ENCODE peak calls at places on chromosomes 11 and 22, in four cellular contexts. One of them, this sample, is unnamed.
A peak's percentile ranks its signal among the peaks of the same experiment; 100 is the strongest.

GRCh38 chr11:119373917-119374631 is 7.4 kb downstream of the USP2 start:
- DNase-seq in K562: peak; percentile 77
- DNase-seq in A549: peak; percentile 72
- DNase-seq in HepG2: peak; percentile 74
- DNase-seq in this sample: peak; percentile 97

GRCh38 chr11:76605338-76606074 is 65.0 kb downstream of the LRRC32 start:
- DNase-seq in A549: no peak
- DNase-seq in HepG2: no peak
- DNase-seq in K562: no peak
- DNase-seq in this sample: no peak

GRCh38 chr11:16191212-16191851 is 165.0 kb downstream of the SOX6 start:
- DNase-seq in HepG2: peak; percentile 9
- DNase-seq in K562: peak; percentile 54
- DNase-seq in A549: peak; percentile 22
- DNase-seq in this sample: no peak

GRCh38 chr11:76419896-76420295 is 24.9 kb upstream of the EMSY start:
- DNase-seq in HepG2: peak; percentile 15
- DNase-seq in A549: peak; percentile 30
- DNase-seq in K562: peak; percentile 43
- DNase-seq in this sample: no peak

GRCh38 chr22:39658367-39658766 is 87.8 kb downstream of the CACNA1I start:
- DNase-seq in HepG2: no peak
- DNase-seq in K562: no peak
- DNase-seq in A549: peak; percentile 29
- DNase-seq in this sample: no peak

GRCh38 chr11:125069796-125070195 is 6.7 kb downstream of the SLC37A2 start:
- DNase-seq in K562: no peak
- DNase-seq in A549: no peak
- DNase-seq in HepG2: no peak
- DNase-seq in this sample: no peak

GRCh38 chr11:71201936-71202597 is 50.3 kb downstream of the SHANK2 start:
- DNase-seq in A549: no peak
- DNase-seq in HepG2: no peak
- DNase-seq in K562: no peak
- DNase-seq in this sample: no peak

GRCh38 chr11:102293873-102294601 is 23.2 kb upstream of the BIRC3 start:
- DNase-seq in K562: peak; percentile 51
- DNase-seq in HepG2: peak; percentile 54
- DNase-seq in A549: peak; percentile 71
- DNase-seq in this sample: no peak

GRCh38 chr11:47989779-47990178 is 9.4 kb downstream of the PTPRJ start:
- DNase-seq in A549: no peak
- DNase-seq in HepG2: no peak
- DNase-seq in K562: no peak
- DNase-seq in this sample: no peak

GRCh38 chr11:4102711-4103110 is 8.1 kb downstream of the RRM1 start:
- DNase-seq in A549: no peak
- DNase-seq in HepG2: no peak
- DNase-seq in K562: no peak
- DNase-seq in this sample: no peak

GRCh38 chr22:22682807-22683667 is 38.6 kb downstream of the GGTLC2 start:
- DNase-seq in K562: no peak
- DNase-seq in A549: peak; percentile 24
- DNase-seq in HepG2: no peak
- DNase-seq in this sample: no peak

GRCh38 chr11:128720522-128720985 is 26.7 kb downstream of the FLI1 start:
- DNase-seq in HepG2: no peak
- DNase-seq in A549: no peak
- DNase-seq in K562: no peak
- DNase-seq in this sample: no peak

GRCh38 chr11:61361237-61361636 is 445 bp downstream of the CYB561A3 start:
- DNase-seq in K562: no peak
- DNase-seq in A549: no peak
- DNase-seq in HepG2: no peak
- DNase-seq in this sample: no peak

GRCh38 chr11:124887667-124888013 is 10.0 kb downstream of the ROBO4 start:
- DNase-seq in HepG2: no peak
- DNase-seq in K562: no peak
- DNase-seq in A549: no peak
- DNase-seq in this sample: no peak

GRCh38 chr11:124793466-124794278 is 6.5 kb downstream of the MSANTD2 start:
- DNase-seq in HepG2: peak; percentile 51
- DNase-seq in A549: peak; percentile 62
- DNase-seq in K562: peak; percentile 76
- DNase-seq in this sample: no peak

GRCh38 chr22:27113211-27114030 is 456.0 kb downstream of the MIAT start:
- DNase-seq in K562: no peak
- DNase-seq in A549: peak; percentile 87
- DNase-seq in HepG2: peak; percentile 63
- DNase-seq in this sample: no peak

GRCh38 chr22:36411589-36412258 is 24.0 kb upstream of the MYH9 start:
- DNase-seq in HepG2: peak; percentile 80
- DNase-seq in A549: no peak
- DNase-seq in K562: no peak
- DNase-seq in this sample: no peak

GRCh38 chr11:86938203-86938899 is 16.8 kb downstream of the FZD4 start:
- DNase-seq in K562: peak; percentile 61
- DNase-seq in A549: no peak
- DNase-seq in HepG2: no peak
- DNase-seq in this sample: no peak

GRCh38 chr11:6476571-6476970 is 2.8 kb upstream of the TRIM3 start:
- DNase-seq in HepG2: no peak
- DNase-seq in K562: no peak
- DNase-seq in A549: no peak
- DNase-seq in this sample: no peak

GRCh38 chr11:118364956-118365615 is 5.7 kb downstream of the UBE4A start:
- DNase-seq in A549: no peak
- DNase-seq in K562: no peak
- DNase-seq in HepG2: no peak
- DNase-seq in this sample: no peak

GRCh38 chr22:32850157-32850556 is 48.7 kb downstream of the TIMP3 start:
- DNase-seq in A549: no peak
- DNase-seq in K562: no peak
- DNase-seq in HepG2: no peak
- DNase-seq in this sample: no peak

GRCh38 chr11:76269247-76269646 is 62.9 kb upstream of the WNT11 start:
- DNase-seq in HepG2: no peak
- DNase-seq in A549: no peak
- DNase-seq in K562: no peak
- DNase-seq in this sample: no peak

GRCh38 chr22:23893446-23893956 is 682 bp upstream of the MIF start:
- DNase-seq in K562: no peak
- DNase-seq in HepG2: no peak
- DNase-seq in A549: no peak
- DNase-seq in this sample: no peak

DNA sequence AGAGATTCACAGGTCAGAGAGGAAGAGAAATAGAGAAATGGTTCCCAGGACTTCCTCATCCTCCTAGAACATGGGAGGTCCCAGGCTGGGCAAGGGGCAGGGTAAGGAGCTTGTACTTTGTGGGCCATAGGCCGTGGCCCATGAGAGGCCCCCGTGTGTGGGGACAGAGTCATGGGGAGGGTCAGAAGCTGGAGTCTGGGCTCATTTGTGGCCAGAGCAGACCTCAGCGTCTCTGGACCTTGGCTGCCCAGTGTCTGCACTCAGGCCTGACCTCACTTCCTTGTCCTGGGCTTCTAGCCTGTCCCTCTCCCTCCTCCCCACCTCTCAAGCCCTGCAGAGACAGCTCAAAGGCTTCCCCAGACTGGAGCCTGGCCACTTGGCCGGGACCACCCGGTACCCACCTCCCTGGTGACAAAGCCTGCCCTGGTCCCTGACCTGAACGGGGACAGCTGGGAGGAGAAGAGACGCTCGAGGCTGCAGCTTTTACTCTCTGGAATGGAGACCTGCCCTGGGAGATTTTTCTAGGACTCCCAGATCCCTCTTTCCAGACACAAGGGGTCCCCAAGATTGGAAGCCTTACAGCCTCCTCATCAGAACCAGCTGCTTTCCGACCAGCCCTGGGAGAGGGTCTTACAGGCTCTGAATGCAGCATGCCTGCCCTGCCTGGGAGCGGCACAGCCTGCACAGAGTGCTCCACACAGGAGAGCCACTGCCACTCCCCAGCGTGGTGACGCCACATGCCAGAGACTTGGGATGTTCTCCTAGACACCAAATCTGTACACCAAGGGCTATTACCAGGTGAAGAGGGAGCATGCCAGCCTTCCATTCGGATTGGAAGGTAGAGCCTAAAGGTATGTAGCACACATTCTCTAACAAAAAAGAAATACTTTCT is 569.0 kb upstream of the B3GAT1 start:
- DNase-seq in K562: no peak
- DNase-seq in HepG2: no peak
- DNase-seq in A549: no peak
- DNase-seq in this sample: no peak
- TF ChIP-seq PHF8 in K562: no peak
- TF ChIP-seq PHF8 in HepG2: no peak
- TF ChIP-seq PHF8 in A549: no peak
- TF ChIP-seq PHF8 in this sample: no peak

DNA sequence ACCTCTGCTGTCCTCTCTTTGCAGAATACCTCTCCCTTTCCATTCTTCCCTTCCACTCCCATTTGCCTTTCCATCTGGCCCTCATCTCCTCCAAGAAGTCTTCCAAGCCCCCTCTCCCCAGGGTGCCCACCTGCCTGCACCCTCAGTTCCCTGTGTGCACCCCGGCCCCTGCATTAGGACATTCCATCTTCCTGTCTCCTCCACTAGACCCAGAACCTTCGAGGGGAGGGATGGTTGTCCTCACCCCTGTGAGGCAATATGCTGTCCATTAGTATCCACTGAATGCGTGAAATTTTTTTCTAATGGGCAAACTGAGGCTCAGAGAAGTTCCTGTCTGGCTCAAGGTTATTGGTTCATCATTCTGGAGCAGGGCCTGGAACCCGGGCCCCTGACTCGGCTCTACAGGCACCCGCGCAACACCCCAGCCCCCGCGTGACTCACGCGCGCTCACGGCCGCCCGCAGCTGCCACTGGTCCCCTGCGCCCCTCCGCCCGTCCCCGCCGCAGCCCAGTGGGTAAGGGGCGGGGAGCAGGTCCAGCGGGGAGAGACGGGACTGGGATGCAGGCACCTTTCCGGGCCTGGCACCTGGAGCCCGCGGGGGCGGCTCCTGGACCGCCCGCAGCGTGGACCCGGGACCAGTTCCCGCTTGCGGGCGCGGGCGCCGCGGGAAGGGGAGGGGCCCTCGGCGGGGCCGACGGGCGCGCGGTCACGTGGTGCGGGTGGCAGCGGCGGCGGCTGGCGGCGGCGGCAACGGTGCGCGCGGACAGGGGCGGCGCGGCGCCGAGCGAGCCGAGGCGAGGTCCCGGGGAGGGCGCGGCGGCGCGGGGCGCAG is 7.0 kb downstream of the SEPTIN3 start:
- DNase-seq in K562: no peak
- DNase-seq in HepG2: no peak
- DNase-seq in A549: no peak
- DNase-seq in this sample: no peak
- TF ChIP-seq PHF8 in K562: no peak
- TF ChIP-seq PHF8 in HepG2: no peak
- TF ChIP-seq PHF8 in A549: no peak
- TF ChIP-seq PHF8 in this sample: peak; percentile 35

GRCh38 chr11:100830295-100830694 is 143.2 kb downstream of the ARHGAP42 start:
- DNase-seq in K562: no peak
- DNase-seq in A549: no peak
- DNase-seq in HepG2: no peak
- DNase-seq in this sample: no peak
- TF ChIP-seq PHF8 in K562: no peak
- TF ChIP-seq PHF8 in A549: no peak
- TF ChIP-seq PHF8 in HepG2: no peak
- TF ChIP-seq PHF8 in this sample: no peak

GRCh38 chr11:132334769-132335280 is 964.4 kb downstream of the NTM start:
- DNase-seq in A549: no peak
- DNase-seq in K562: no peak
- DNase-seq in HepG2: no peak
- DNase-seq in this sample: no peak
- TF ChIP-seq PHF8 in A549: no peak
- TF ChIP-seq PHF8 in K562: no peak
- TF ChIP-seq PHF8 in HepG2: no peak
- TF ChIP-seq PHF8 in this sample: no peak

This sample was measured in H1.